ENCODE peak calls at places on chromosomes 13 and 19, in five cellular contexts. J is heart left ventricle, F is uterus, M is transverse colon, A is adrenal gland. D is an unnamed sample.
A peak's percentile ranks its signal among the peaks of the same experiment; 100 is the strongest.

GRCh38 chr13:73933795-73934194 is 200.4 kb downstream of the KLF12 start:
- DNase-seq in J (no peak), M (no peak), A (no peak), F (no peak), D (no peak)

GRCh38 chr13:60933638-60934037 is 482.0 kb downstream of the PCDH20 start:
- DNase-seq in A (no peak), J (no peak), F (no peak), M (no peak), D (no peak)

GRCh38 chr19:4300589-4300988 is 1.6 kb downstream of the TMIGD2 start:
- DNase-seq in J (no peak), F (no peak), A (no peak), M (no peak), D (no peak)

GRCh38 chr13:44249439-44249838 is 124.2 kb upstream of the SERP2 start:
- DNase-seq in A (no peak), F (peak; percentile 66), J (peak; percentile 79), M (peak; percentile 29), D (no peak)

GRCh38 chr13:89115307-89115706 is 1444.1 kb downstream of the SLITRK5 start:
- DNase-seq in A (no peak), F (no peak), J (no peak), M (no peak), D (no peak)

GRCh38 chr19:29404951-29405727 is 120.7 kb upstream of the VSTM2B start:
- DNase-seq in J (no peak), A (no peak), M (peak; percentile 9), F (peak; percentile 49), D (no peak)

GRCh38 chr13:108777421-108778420 is 148.3 kb downstream of the MYO16 start:
- DNase-seq in M (no peak), J (no peak), F (no peak), A (no peak), D (no peak)

GRCh38 chr13:106963151-106963550 is 395.2 kb upstream of the ARGLU1 start:
- DNase-seq in J (no peak), F (no peak), M (no peak), A (no peak), D (no peak)

GRCh38 chr13:101869553-101869952 is 417.1 kb downstream of the ITGBL1 start:
- DNase-seq in J (no peak), M (no peak), F (no peak), A (no peak), D (no peak)

GRCh38 chr13:70183041-70183440 is 74.8 kb upstream of the KLHL1 start:
- DNase-seq in M (no peak), J (no peak), F (no peak), A (no peak), D (no peak)

GRCh38 chr19:13430790-13431582 is 75.3 kb downstream of the CACNA1A start:
- DNase-seq in M (peak; percentile 33), A (peak; percentile 48), J (no peak), F (no peak), D (peak; percentile 28)

GRCh38 chr13:46321494-46322225 is 65.4 kb downstream of the RUBCNL start:
- DNase-seq in J (no peak), F (no peak), A (peak; percentile 70), M (peak; percentile 49), D (peak; percentile 23)

GRCh38 chr19:39816287-39817048 is 17.5 kb downstream of the DYRK1B start:
- DNase-seq in A (no peak), M (no peak), F (no peak), J (no peak), D (no peak)

GRCh38 chr13:112756081-112756480 is 66.2 kb downstream of the ATP11A start:
- DNase-seq in F (no peak), A (no peak), M (no peak), J (no peak), D (no peak)

GRCh38 chr19:2010135-2010668 is 5.3 kb downstream of the BTBD2 start:
- DNase-seq in F (no peak), J (no peak), A (no peak), M (no peak), D (no peak)

GRCh38 chr19:1111641-1112253 is 8.0 kb downstream of the GPX4 start:
- DNase-seq in M (no peak), A (no peak), J (no peak), F (no peak), D (no peak)

GRCh38 chr13:95858286-95859075 is 181.5 kb downstream of the DNAJC3 start:
- DNase-seq in A (no peak), M (no peak), J (no peak), F (no peak), D (no peak)

GRCh38 chr13:106318941-106319411 is 216.5 kb downstream of the EFNB2 start:
- DNase-seq in J (no peak), F (peak; percentile 21), A (no peak), M (no peak), D (peak; percentile 67)

GRCh38 chr19:900302-901111 is 7.2 kb downstream of the RNU6-9 start:
- DNase-seq in F (no peak), A (no peak), J (no peak), M (no peak), D (peak; percentile 72)

GRCh38 chr13:20773194-20774080 is at the start of gene EEF1AKMT1:
- DNase-seq in M (peak; percentile 96), J (peak; percentile 98), F (peak; percentile 93), A (peak; percentile 95), D (peak; percentile 68)
- TF ChIP-seq POLR2A in M (peak; percentile 91), J (no peak), F (peak; percentile 87), A (peak; percentile 77), D (peak; percentile 87)

GRCh38 chr19:53867225-53868090 is at the start of gene MYADM:
- DNase-seq in J (peak; percentile 99), F (peak; percentile 100), A (peak; percentile 96), M (peak; percentile 100), D (peak; percentile 100)

GRCh38 chr19:53870485-53870844 is 2.8 kb downstream of the MYADM start:
- DNase-seq in J (no peak), A (peak; percentile 43), F (no peak), M (peak; percentile 76), D (no peak)

GRCh38 chr19:53868892-53869804 is 1.5 kb downstream of the MYADM start:
- DNase-seq in M (peak; percentile 93), A (peak; percentile 87), J (peak; percentile 94), F (peak; percentile 92), D (peak; percentile 99)

GRCh38 chr19:53865918-53866696 is 1.6 kb upstream of the MYADM start:
- DNase-seq in F (peak; percentile 63), A (peak; percentile 49), J (peak; percentile 93), M (peak; percentile 81), D (peak; percentile 87)

DNA sequence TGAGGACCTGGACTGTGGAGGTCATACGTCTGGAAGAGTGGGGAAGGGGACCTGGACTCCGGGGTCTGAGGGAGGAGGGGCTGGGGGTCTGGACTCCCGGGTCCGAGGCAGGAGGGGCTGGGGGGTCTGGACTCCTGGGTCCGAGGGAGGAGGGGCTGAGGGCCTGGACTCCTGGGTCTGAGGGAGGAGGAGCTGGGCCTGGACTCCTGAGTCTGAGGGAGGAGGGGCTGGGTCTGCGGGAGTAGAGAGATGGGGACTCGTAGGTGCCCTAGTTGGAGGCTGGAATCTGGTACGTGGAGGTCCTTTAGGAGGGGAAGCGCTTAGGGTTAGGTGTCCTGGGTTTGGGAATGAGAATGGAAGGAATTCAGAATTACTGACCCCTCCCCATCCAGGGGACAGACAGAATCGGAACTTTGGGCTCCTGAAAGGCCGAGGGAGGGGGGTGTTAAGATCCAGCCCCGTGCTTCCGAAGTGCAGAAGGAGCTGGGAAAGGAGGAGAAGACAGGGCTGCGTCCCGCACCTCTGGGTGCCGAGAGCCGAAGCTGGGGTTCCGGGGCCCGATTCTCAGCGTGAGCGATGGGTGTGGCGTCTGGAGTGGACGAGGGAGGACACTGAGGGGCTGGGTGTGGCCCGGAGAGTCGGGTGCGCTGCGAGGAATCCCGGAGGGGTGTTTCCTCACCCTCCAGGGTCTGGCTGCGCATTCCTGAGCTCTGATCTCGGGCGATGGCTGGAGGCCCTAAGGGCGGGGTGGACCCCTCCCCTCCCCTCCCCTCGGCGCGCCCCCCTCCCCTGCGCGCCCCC is 608 bp downstream of the MYADM start:
- DNase-seq in M (peak; percentile 69), A (peak; percentile 34), F (peak; percentile 61), J (peak; percentile 82), D (peak; percentile 94)
- TF ChIP-seq POLR2A in M (no peak), A (no peak), F (no peak), J (no peak), D (peak; percentile 27)

GRCh38 chr19:42295342-42295741 is 6.6 kb upstream of the PRR19 start:
- DNase-seq in A (no peak), M (no peak), J (no peak), F (no peak), D (no peak)

GRCh38 chr19:42293966-42294365 is 8.0 kb upstream of the PRR19 start:
- DNase-seq in F (no peak), J (no peak), M (no peak), A (no peak), D (no peak)

GRCh38 chr19:42294471-42295137 is 7.3 kb upstream of the PRR19 start:
- DNase-seq in F (no peak), M (no peak), A (no peak), J (no peak), D (no peak)

GRCh38 chr19:42297034-42297433 is 4.9 kb upstream of the PRR19 start:
- DNase-seq in M (no peak), A (no peak), J (no peak), F (no peak), D (no peak)

DNA sequence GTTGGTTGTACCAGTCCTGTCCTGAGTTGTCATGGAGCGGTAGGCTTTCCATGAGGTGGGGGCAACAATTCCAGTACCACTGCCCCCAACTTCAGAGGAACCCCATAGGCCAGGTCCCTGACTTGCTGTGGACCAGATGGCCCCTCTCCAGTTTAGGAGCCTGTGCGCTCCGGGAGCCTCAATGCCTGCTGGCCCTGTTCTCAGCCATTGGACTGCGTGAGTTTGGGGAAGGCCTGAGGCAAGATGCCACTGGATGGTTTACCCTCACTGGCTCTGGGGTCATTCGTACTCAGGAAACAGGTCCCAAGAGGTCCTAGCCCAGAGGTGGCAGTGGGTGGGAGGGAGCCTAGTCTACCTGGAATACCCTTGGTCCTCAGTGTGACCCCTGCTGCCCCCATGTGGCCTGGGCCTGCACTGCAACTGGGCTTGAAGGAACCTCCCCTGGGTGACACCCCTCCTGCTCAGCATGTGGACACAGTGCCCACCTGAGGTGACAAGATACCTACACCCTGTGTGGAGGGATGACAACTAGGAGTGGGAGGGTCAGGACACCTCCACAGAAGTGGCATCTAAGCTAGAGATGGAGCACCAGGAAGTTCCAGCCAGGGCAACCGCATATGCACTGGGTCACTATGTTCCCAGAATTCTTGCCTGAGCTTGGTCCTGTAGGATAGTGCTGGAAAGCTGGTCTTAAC is 6.0 kb upstream of the PRR19 start:
- DNase-seq in M (peak; percentile 89), A (peak; percentile 87), J (peak; percentile 90), F (peak; percentile 87), D (peak; percentile 81)
- TF ChIP-seq POLR2A in M (no peak), A (no peak), J (no peak), F (peak; percentile 8), D (no peak)

GRCh38 chr19:57886046-57886445 is 2.8 kb downstream of the ZNF814 start:
- DNase-seq in A (no peak), M (no peak), F (no peak), J (no peak), D (no peak)

GRCh38 chr19:57888107-57888493 is 737 bp downstream of the ZNF814 start:
- DNase-seq in F (no peak), A (no peak), J (no peak), M (no peak), D (no peak)

GRCh38 chr19:57887195-57887941 is 1.5 kb downstream of the ZNF814 start:
- DNase-seq in M (peak; percentile 12), F (no peak), A (peak; percentile 49), J (no peak), D (no peak)

GRCh38 chr19:57888494-57889231 is at the start of gene ZNF814:
- DNase-seq in M (peak; percentile 86), F (peak; percentile 61), A (peak; percentile 93), J (peak; percentile 88), D (no peak)
- TF ChIP-seq POLR2A in M (peak; percentile 37), F (no peak), A (no peak), J (no peak), D (no peak)

D was measured in H54.